ENCODE peak calls at places on chromosomes 6 and 20, in nine cellular contexts. One of them, this sample, is unnamed.

GRCh38 chr6:168087436-168088160 is 8.6 kb upstream of the FRMD1 start:
- DNase-seq in OCI-LY7: no peak
- DNase-seq in CD14-positive monocyte: no peak
- DNase-seq in A172: no peak
- DNase-seq in cardiac fibroblast: no peak
- DNase-seq in HS-27A: no peak
- DNase-seq in endothelial cell: no peak
- DNase-seq in activated CD8-positive, alpha-beta memory T cell treated with anti-CD3 and anti-CD28 coated beads, Interleukin-2, amount 10 ng/mL, durations not matched to agents 7 days and 5 days: no peak
- DNase-seq in OCI-M1: no peak
- DNase-seq in this sample: no peak

GRCh38 chr6:2467929-2468600 is 222.7 kb upstream of the GMDS start:
- DNase-seq in OCI-LY7: no peak
- DNase-seq in CD14-positive monocyte: no peak
- DNase-seq in A172: no peak
- DNase-seq in cardiac fibroblast: no peak
- DNase-seq in HS-27A: no peak
- DNase-seq in endothelial cell: no peak
- DNase-seq in activated CD8-positive, alpha-beta memory T cell treated with anti-CD3 and anti-CD28 coated beads, Interleukin-2, amount 10 ng/mL, durations not matched to agents 7 days and 5 days: no peak
- DNase-seq in OCI-M1: no peak
- DNase-seq in this sample: no peak

GRCh38 chr20:40797425-40797824 is 108.4 kb upstream of the MAFB start:
- DNase-seq in OCI-LY7: peak
- DNase-seq in CD14-positive monocyte: no peak
- DNase-seq in A172: peak
- DNase-seq in cardiac fibroblast: peak
- DNase-seq in HS-27A: no peak
- DNase-seq in endothelial cell: peak
- DNase-seq in activated CD8-positive, alpha-beta memory T cell treated with anti-CD3 and anti-CD28 coated beads, Interleukin-2, amount 10 ng/mL, durations not matched to agents 7 days and 5 days: no peak
- DNase-seq in OCI-M1: peak
- DNase-seq in this sample: no peak

GRCh38 chr20:20010639-20011500 is 6.3 kb upstream of the NAA20 start:
- DNase-seq in OCI-LY7: no peak
- DNase-seq in CD14-positive monocyte: no peak
- DNase-seq in A172: peak
- DNase-seq in cardiac fibroblast: peak
- DNase-seq in HS-27A: no peak
- DNase-seq in endothelial cell: no peak
- DNase-seq in activated CD8-positive, alpha-beta memory T cell treated with anti-CD3 and anti-CD28 coated beads, Interleukin-2, amount 10 ng/mL, durations not matched to agents 7 days and 5 days: no peak
- DNase-seq in OCI-M1: no peak
- DNase-seq in this sample: no peak

GRCh38 chr6:31763617-31763940 is 1.1 kb downstream of the SAPCD1 start:
- DNase-seq in OCI-LY7: no peak
- DNase-seq in CD14-positive monocyte: no peak
- DNase-seq in A172: peak
- DNase-seq in cardiac fibroblast: peak
- DNase-seq in HS-27A: no peak
- DNase-seq in endothelial cell: no peak
- DNase-seq in activated CD8-positive, alpha-beta memory T cell treated with anti-CD3 and anti-CD28 coated beads, Interleukin-2, amount 10 ng/mL, durations not matched to agents 7 days and 5 days: no peak
- DNase-seq in OCI-M1: no peak
- DNase-seq in this sample: no peak

GRCh38 chr6:154229796-154230195 is 126.8 kb downstream of the IPCEF1 start:
- DNase-seq in OCI-LY7: no peak
- DNase-seq in CD14-positive monocyte: no peak
- DNase-seq in A172: no peak
- DNase-seq in cardiac fibroblast: no peak
- DNase-seq in HS-27A: no peak
- DNase-seq in endothelial cell: no peak
- DNase-seq in activated CD8-positive, alpha-beta memory T cell treated with anti-CD3 and anti-CD28 coated beads, Interleukin-2, amount 10 ng/mL, durations not matched to agents 7 days and 5 days: peak
- DNase-seq in OCI-M1: peak
- DNase-seq in this sample: no peak

GRCh38 chr20:53621482-53622246 is 28.0 kb upstream of the ZNF217 start:
- DNase-seq in OCI-LY7: peak
- DNase-seq in CD14-positive monocyte: no peak
- DNase-seq in A172: peak
- DNase-seq in cardiac fibroblast: peak
- DNase-seq in HS-27A: peak
- DNase-seq in endothelial cell: no peak
- DNase-seq in activated CD8-positive, alpha-beta memory T cell treated with anti-CD3 and anti-CD28 coated beads, Interleukin-2, amount 10 ng/mL, durations not matched to agents 7 days and 5 days: peak
- DNase-seq in OCI-M1: peak
- DNase-seq in this sample: no peak

GRCh38 chr6:422423-423061 is 31.0 kb downstream of the IRF4 start:
- DNase-seq in OCI-LY7: no peak
- DNase-seq in CD14-positive monocyte: no peak
- DNase-seq in A172: peak
- DNase-seq in cardiac fibroblast: peak
- DNase-seq in HS-27A: peak
- DNase-seq in endothelial cell: no peak
- DNase-seq in activated CD8-positive, alpha-beta memory T cell treated with anti-CD3 and anti-CD28 coated beads, Interleukin-2, amount 10 ng/mL, durations not matched to agents 7 days and 5 days: peak
- DNase-seq in OCI-M1: no peak
- DNase-seq in this sample: peak

This sample was measured in AG04449.